ENCODE peak calls at places on chromosomes 11 and 22, in six cellular contexts. T is IMR-90, P is psoas muscle, J is fibroblast of lung, A is heart left ventricle, G is endodermal cell. D is an unnamed sample.

GRCh38 chr11:63866211-63866610 is 27.3 kb downstream of the MARK2 start:
- DNase-seq in J (peak), P (peak), T (peak), A (no peak), G (no peak), D (no peak)

GRCh38 chr22:17576475-17576874 is 13.2 kb downstream of the SLC25A18 start:
- DNase-seq in G (peak), J (peak), P (no peak), T (peak), A (peak), D (peak)

GRCh38 chr11:10305964-10306918 is 1.4 kb downstream of the ADM start:
- DNase-seq in T (peak), J (no peak), A (no peak), G (peak), P (peak), D (no peak)

GRCh38 chr11:7609521-7609920 is 63.8 kb downstream of the CYB5R2 start:
- DNase-seq in T (peak), A (no peak), P (no peak), G (no peak), J (no peak), D (no peak)

GRCh38 chr11:82701847-82702520 is 31.7 kb downstream of the FAM181B start:
- DNase-seq in P (no peak), J (peak), T (peak), G (peak), A (no peak), D (no peak)

GRCh38 chr22:32531955-32532818 is 57.6 kb downstream of the FBXO7 start:
- DNase-seq in G (peak), P (peak), A (peak), J (peak), T (peak), D (peak)

GRCh38 chr11:119684361-119685072 is 44.5 kb downstream of the NECTIN1 start:
- DNase-seq in A (peak), P (no peak), G (peak), T (peak), J (peak), D (no peak)

GRCh38 chr11:44046202-44046601 is 1.6 kb upstream of the ACCSL start:
- DNase-seq in A (no peak), P (no peak), J (no peak), T (no peak), G (no peak), D (no peak)

GRCh38 chr11:128298271-128298670 is 289.1 kb downstream of the ETS1 start:
- DNase-seq in A (no peak), T (no peak), G (no peak), P (no peak), J (no peak), D (no peak)

GRCh38 chr11:100861221-100861620 is 174.1 kb downstream of the ARHGAP42 start:
- DNase-seq in P (no peak), J (no peak), T (no peak), G (no peak), A (no peak), D (no peak)

GRCh38 chr22:24510694-24511625 is 15.8 kb downstream of the UPB1 start:
- DNase-seq in P (peak), J (peak), A (no peak), G (no peak), T (peak), D (no peak)

GRCh38 chr11:63869686-63870085 is 30.8 kb downstream of the MARK2 start:
- DNase-seq in G (no peak), T (no peak), P (no peak), J (no peak), A (no peak), D (no peak)

GRCh38 chr11:118051611-118052461 is 25.0 kb upstream of the TMPRSS4 start:
- DNase-seq in T (no peak), G (no peak), J (no peak), A (no peak), P (peak), D (no peak)

GRCh38 chr11:1952806-1953482 is 5.8 kb downstream of the MRPL23 start:
- DNase-seq in P (peak), T (no peak), J (no peak), A (no peak), G (no peak), D (no peak)

GRCh38 chr11:109547356-109548027 is 125.5 kb downstream of the C11orf87 start:
- DNase-seq in A (no peak), P (no peak), G (peak), J (peak), T (peak), D (peak)

GRCh38 chr11:4578624-4579023 is 2.9 kb upstream of the OR52I2 start:
- DNase-seq in P (no peak), G (no peak), J (no peak), A (no peak), T (no peak), D (no peak)

GRCh38 chr11:9489366-9489765 is 28.6 kb downstream of the ZNF143 start:
- DNase-seq in G (no peak), P (no peak), T (peak), J (peak), A (no peak), D (peak)

GRCh38 chr22:23831261-23831660 is 7.5 kb downstream of the DERL3 start:
- DNase-seq in T (no peak), A (no peak), P (peak), J (no peak), G (no peak), D (no peak)

GRCh38 chr22:33013531-33014162 is 44.5 kb downstream of the SYN3 start:
- DNase-seq in P (no peak), J (no peak), T (no peak), A (no peak), G (peak), D (no peak)

GRCh38 chr11:76803811-76804600 is 20.9 kb downstream of the TSKU start:
- DNase-seq in A (no peak), T (peak), G (peak), J (peak), P (no peak), D (no peak)

GRCh38 chr11:61290905-61291690 is 4.0 kb downstream of the VWCE start:
- DNase-seq in J (no peak), G (peak), P (no peak), T (no peak), A (no peak), D (no peak)

GRCh38 chr11:61297341-61297740 is 2.2 kb upstream of the VWCE start:
- DNase-seq in A (no peak), G (no peak), P (no peak), J (peak), T (peak), D (no peak)

GRCh38 chr11:61294717-61295595 is at the start of gene VWCE:
- DNase-seq in J (peak), P (peak), T (peak), A (peak), G (peak), D (no peak)

GRCh38 chr11:61295596-61295926 is 445 bp upstream of the VWCE start:
- DNase-seq in G (no peak), J (no peak), P (no peak), A (no peak), T (no peak), D (no peak)

DNA sequence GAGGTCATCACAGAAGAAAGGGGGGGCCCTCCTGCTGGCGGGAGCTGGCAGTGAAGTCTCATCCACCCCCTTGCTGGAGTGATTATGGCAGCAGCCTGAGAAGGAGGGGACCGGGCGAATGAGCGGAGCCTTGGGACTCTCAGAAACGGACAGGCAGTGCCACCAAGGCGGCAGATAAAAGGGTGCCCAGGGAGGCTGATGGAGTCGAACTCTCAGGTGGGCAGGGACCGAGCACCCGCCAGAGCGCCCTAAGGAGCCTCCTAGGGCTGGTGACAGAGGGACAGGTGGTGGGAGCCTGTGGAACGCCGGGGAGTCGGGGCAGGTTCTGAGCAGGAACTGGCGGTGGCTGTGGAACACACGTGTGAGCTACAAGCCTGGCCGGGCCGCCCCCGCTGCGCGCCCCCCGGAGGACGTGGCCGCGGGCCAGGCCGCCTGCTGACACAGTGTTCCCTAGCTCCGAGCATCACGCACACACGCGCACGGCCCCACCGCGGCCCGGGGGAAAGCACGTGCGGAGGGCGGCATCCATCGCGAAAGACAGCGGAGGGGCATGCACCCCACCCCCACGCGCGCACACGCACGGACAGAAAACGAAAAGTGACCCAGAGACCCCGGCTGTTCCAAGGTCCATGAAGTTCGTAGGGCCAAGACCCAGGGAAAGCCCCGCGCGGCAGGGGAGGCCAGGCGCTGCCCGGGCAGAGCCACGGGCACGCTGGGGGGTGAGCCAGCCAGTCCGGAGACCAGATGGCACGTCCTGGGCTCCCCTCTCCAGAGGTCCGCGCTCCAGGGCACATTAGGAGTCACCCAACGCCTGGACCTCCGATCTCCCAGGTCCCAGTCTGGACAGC is 1.0 kb downstream of the VWCE start:
- DNase-seq in J (peak), G (peak), P (peak), A (peak), T (peak), D (no peak)
- TF ChIP-seq CTCF in J (no peak), G (peak), P (no peak), A (no peak), T (peak), D (no peak)

GRCh38 chr11:65152157-65152556 is 17.8 kb upstream of the SYVN1 start:
- DNase-seq in J (no peak), A (no peak), G (no peak), P (no peak), T (no peak), D (no peak)

GRCh38 chr11:65147352-65148075 is 13.2 kb upstream of the SYVN1 start:
- DNase-seq in A (no peak), P (no peak), G (peak), J (no peak), T (no peak), D (no peak)

GRCh38 chr11:65148657-65149056 is 14.3 kb upstream of the SYVN1 start:
- DNase-seq in G (peak), A (no peak), P (no peak), T (no peak), J (no peak), D (no peak)

GRCh38 chr11:65151500-65151899 is 17.2 kb upstream of the SYVN1 start:
- DNase-seq in G (peak), A (no peak), J (no peak), T (no peak), P (no peak), D (no peak)

DNA sequence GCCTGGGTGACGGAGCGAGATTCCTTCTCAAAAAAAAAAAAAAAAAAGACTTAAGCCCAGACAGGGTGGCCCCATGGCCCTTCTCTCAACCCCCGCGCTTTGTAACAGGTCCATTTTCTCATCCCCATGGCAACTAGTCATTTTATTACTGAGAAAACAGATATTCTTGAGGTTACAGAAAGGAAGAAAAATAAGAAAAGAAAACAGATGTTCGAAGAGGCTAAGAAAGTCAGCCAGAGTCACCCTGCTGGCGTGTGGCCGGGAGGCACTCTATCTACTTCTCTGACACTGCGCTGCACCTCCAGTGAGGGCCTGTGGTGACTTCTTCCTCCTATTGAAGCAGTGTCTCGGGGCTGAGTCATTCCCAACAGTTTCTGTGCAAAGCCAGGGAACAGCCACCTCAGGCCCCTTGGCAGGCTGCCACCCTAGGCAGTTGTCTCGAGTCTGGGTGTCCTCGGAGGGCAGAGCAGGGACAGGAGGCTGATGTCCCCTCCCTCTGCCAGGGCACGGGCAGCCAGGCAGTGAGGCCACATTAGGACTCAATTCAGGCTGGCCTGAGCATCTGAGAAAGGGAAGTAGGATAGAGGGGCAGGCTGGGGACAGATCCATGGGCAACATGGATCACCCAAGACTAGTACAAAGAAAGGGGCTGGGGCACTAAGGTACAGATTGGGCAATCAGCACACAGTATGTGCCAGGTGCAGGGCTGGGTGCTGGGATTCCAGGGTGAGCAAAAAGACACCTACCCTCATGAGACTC is 16.4 kb upstream of the SYVN1 start:
- DNase-seq in G (peak), P (peak), T (peak), J (peak), A (peak), D (peak)
- H3K4me3 ChIP-seq in G (no peak), P (peak), T (no peak), J (no peak), A (no peak), D (no peak)

DNA sequence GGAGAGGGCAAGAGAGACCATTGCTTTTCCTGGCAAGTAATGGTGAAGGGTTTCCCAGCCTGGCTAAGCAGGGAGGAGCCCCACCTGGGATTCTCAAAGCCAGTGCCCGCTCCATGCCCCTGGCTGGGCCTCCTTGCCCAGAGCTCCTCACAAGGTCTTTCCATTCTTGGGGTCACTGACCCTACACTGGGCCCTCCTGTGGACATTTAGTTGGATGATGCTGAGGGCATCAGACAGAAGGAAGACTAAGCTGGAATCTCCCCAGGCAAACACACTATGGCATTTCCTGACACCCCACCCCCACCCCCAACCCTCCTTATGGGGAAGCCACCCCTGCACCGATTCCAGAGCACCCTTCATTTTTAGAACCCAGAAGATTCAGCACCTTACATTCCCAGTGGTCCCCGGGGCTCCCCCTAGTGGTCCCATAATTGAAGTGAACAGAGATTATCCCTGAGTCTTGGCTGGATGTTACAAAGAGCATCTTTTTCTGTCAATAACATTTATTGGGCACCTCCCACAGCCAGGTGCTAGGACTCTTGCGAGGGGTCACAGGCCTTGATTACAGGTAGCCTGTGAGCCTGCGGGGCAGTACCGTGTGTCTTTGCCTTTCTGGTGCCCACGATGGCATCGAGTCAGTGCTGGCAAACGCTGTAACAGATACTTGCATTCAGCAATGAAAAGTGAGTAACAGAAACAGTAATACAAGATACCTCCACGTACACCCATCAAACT is 548.5 kb downstream of the BUD13 start:
- DNase-seq in J (peak), A (no peak), T (peak), G (peak), P (no peak), D (no peak)
- TF ChIP-seq CTCF in J (peak), A (peak), T (peak), G (peak), P (peak), D (peak)

GRCh38 chr11:14812776-14813175 is 79.3 kb downstream of the CYP2R1 start:
- DNase-seq in T (peak), A (no peak), P (no peak), G (no peak), J (no peak), D (no peak)
- H3K4me3 ChIP-seq in T (no peak), A (no peak), P (no peak), G (no peak), J (no peak), D (no peak)

DNA sequence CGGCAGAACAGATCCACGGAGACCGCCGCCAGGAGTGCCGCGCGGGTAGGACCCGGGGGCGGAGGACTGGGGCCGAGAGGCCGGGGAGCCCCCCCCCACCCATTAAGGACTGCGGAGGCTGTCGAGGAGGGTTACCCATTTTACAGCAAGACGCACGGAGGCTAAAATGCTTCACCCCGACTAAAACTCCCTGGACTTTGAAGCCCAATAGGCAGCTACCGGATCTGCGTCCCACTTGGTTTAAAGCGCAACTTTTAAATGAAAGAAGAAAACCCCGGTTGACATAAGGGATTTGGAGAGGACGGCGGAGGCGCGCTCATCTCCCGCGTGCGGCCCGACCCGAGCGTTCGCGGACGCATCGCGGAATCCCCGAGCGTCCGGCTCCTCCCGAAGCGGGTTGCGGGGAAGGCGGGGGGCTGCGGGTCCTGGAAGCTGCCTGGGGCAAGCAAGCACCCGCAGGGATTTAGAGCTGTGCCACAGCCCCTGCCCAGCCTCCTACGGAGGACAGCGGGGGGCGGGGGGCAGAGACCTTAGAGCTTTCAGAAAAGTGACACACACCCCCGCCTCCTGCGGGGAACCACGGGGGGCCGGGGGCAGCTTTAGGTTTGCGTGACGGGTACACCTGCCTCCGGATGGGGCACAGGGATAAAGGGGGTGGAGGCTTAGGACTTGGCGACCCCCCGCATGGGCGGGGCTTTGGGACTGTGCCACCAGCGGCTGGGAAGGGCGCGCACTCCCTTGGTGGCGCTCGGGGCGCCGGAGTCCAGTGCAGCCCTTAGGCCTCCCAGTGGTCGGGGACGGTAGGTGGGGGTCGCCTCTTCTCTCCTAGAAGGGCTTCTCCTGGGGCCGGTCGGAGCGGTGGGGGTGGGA is 761 bp upstream of the CELSR1 start:
- DNase-seq in P (peak), J (peak), A (no peak), G (peak), T (peak), D (no peak)
- TF ChIP-seq CTCF in P (no peak), J (no peak), A (peak), G (peak), T (no peak), D (peak)

GRCh38 chr11:75421902-75422247 is 11.1 kb downstream of the KLHL35 start:
- DNase-seq in T (no peak), P (no peak), G (no peak), A (no peak), J (no peak), D (no peak)
- H3K4me3 ChIP-seq in T (no peak), P (no peak), G (no peak), A (no peak), J (no peak), D (no peak)

DNA sequence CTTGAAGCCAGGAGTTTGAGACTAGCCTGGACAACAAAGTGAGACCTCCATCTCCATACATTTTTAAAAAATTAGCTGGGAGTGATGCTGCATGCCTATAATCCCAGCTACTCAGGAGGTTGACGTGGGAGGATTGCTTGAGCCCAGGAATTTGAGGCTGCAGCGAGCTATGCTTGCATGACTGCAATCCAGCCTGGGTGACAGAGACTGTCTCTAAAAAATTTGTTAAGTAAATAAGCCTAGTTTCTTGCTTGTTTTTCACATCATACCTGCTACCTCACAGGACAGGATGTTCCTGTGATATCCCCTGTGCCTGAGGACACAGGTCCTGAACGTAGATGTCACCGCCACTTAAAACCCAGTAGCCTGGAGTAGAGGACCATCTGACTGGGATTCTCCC is 348.6 kb downstream of the MN1 start:
- DNase-seq in J (no peak), P (no peak), A (no peak), G (no peak), T (no peak), D (no peak)
- TF ChIP-seq CTCF in J (no peak), P (no peak), A (no peak), G (no peak), T (no peak), D (no peak)

GRCh38 chr22:36065462-36065774 is 36.8 kb upstream of the RBFOX2 start:
- DNase-seq in T (no peak), G (no peak), A (no peak), J (no peak), P (no peak), D (no peak)
- H3K4me3 ChIP-seq in T (peak), G (peak), A (peak), J (peak), P (peak), D (peak)